ENCODE peak calls at places on chromosomes 7 and 10, in six cellular contexts. W, D, J, L, C and H are unnamed samples.

GRCh38 chr7:139830779-139831498 is 1.9 kb downstream of the TBXAS1 start:
- DNase-seq in W (no peak), D (no peak), J (no peak), L (no peak), C (no peak), H (no peak)

GRCh38 chr7:112192236-112193154 is 13.7 kb downstream of the DOCK4 start:
- DNase-seq in W (no peak), D (peak), J (no peak), L (no peak), C (no peak), H (peak)

GRCh38 chr10:73493781-73494180 is 2.0 kb downstream of the PPP3CB start:
- DNase-seq in W (no peak), D (peak), J (no peak), L (no peak), C (no peak), H (peak)

GRCh38 chr7:24158976-24159375 is 125.0 kb upstream of the NPY start:
- DNase-seq in W (no peak), D (no peak), J (no peak), L (no peak), C (no peak), H (no peak)

GRCh38 chr7:34108150-34108549 is 202.8 kb downstream of the BMPER start:
- DNase-seq in W (no peak), D (peak), J (no peak), L (no peak), C (no peak), H (peak)

GRCh38 chr10:99652800-99653390 is 6.4 kb upstream of the ENTPD7 start:
- DNase-seq in W (no peak), D (no peak), J (no peak), L (no peak), C (no peak), H (no peak)

GRCh38 chr10:111999915-112000302 is 183.7 kb downstream of the GPAM start:
- DNase-seq in W (no peak), D (no peak), J (no peak), L (no peak), C (no peak), H (no peak)

GRCh38 chr10:110535958-110536891 is 31.3 kb upstream of the SMC3 start:
- DNase-seq in W (no peak), D (peak), J (peak), L (peak), C (peak), H (peak)

GRCh38 chr7:143410523-143411004 is 1.9 kb upstream of the EPHA1 start:
- DNase-seq in W (peak), D (peak), J (no peak), L (no peak), C (no peak), H (no peak)

GRCh38 chr7:101953248-101953819 is 135.9 kb downstream of the CUX1 start:
- DNase-seq in W (peak), D (peak), J (no peak), L (no peak), C (no peak), H (peak)